ENCODE peak calls at places on chromosomes 2 and 18, in five cellular contexts. One of them, this sample, is unnamed.

GRCh38 chr2:240974771-240975572 is 23.4 kb upstream of the SNED1 start:
- DNase-seq in B cell: no peak
- DNase-seq in cardiac muscle cell: no peak
- DNase-seq in transverse colon: no peak
- DNase-seq in right atrium auricular region: no peak
- DNase-seq in this sample: no peak

GRCh38 chr2:109411648-109412325 is 202.0 kb downstream of the SEPTIN10 start:
- DNase-seq in cardiac muscle cell: no peak
- DNase-seq in transverse colon: no peak
- DNase-seq in B cell: no peak
- DNase-seq in right atrium auricular region: no peak
- DNase-seq in this sample: no peak

GRCh38 chr2:158518083-158518482 is 61.3 kb downstream of the PKP4 start:
- DNase-seq in transverse colon: no peak
- DNase-seq in B cell: no peak
- DNase-seq in cardiac muscle cell: no peak
- DNase-seq in right atrium auricular region: no peak
- DNase-seq in this sample: no peak

GRCh38 chr2:43745457-43745856 is 28.4 kb upstream of the DYNC2LI1 start:
- DNase-seq in transverse colon: no peak
- DNase-seq in right atrium auricular region: no peak
- DNase-seq in B cell: no peak
- DNase-seq in cardiac muscle cell: no peak
- DNase-seq in this sample: no peak

GRCh38 chr18:30094556-30094955 is 948.0 kb downstream of the DSC3 start:
- DNase-seq in transverse colon: no peak
- DNase-seq in B cell: no peak
- DNase-seq in right atrium auricular region: no peak
- DNase-seq in cardiac muscle cell: no peak
- DNase-seq in this sample: no peak

GRCh38 chr18:10995576-10995975 is 153.8 kb downstream of the PIEZO2 start:
- DNase-seq in B cell: no peak
- DNase-seq in right atrium auricular region: no peak
- DNase-seq in transverse colon: no peak
- DNase-seq in cardiac muscle cell: no peak
- DNase-seq in this sample: no peak

GRCh38 chr18:3153107-3153704 is 66.6 kb downstream of the MYOM1 start:
- DNase-seq in B cell: no peak
- DNase-seq in transverse colon: no peak
- DNase-seq in right atrium auricular region: no peak
- DNase-seq in cardiac muscle cell: no peak
- DNase-seq in this sample: no peak

GRCh38 chr2:128026422-128027277 is 1.2 kb downstream of the SAP130 start:
- DNase-seq in right atrium auricular region: no peak
- DNase-seq in B cell: no peak
- DNase-seq in cardiac muscle cell: peak
- DNase-seq in transverse colon: no peak
- DNase-seq in this sample: no peak

GRCh38 chr2:179233037-179233436 is 31.6 kb downstream of the SESTD1 start:
- DNase-seq in right atrium auricular region: no peak
- DNase-seq in transverse colon: no peak
- DNase-seq in cardiac muscle cell: no peak
- DNase-seq in B cell: no peak
- DNase-seq in this sample: no peak

GRCh38 chr2:15892575-15892974 is 47.8 kb upstream of the MYCN start:
- DNase-seq in right atrium auricular region: no peak
- DNase-seq in transverse colon: no peak
- DNase-seq in B cell: no peak
- DNase-seq in cardiac muscle cell: no peak
- DNase-seq in this sample: no peak

GRCh38 chr2:120223034-120223912 is at the start of gene TMEM185B:
- DNase-seq in transverse colon: peak
- DNase-seq in right atrium auricular region: peak
- DNase-seq in B cell: peak
- DNase-seq in cardiac muscle cell: peak
- DNase-seq in this sample: peak

GRCh38 chr2:147094077-147094476 is 750.8 kb upstream of the ACVR2A start:
- DNase-seq in transverse colon: no peak
- DNase-seq in B cell: no peak
- DNase-seq in right atrium auricular region: no peak
- DNase-seq in cardiac muscle cell: no peak
- DNase-seq in this sample: no peak

GRCh38 chr2:710867-711266 is 33.7 kb upstream of the TMEM18 start:
- DNase-seq in B cell: no peak
- DNase-seq in right atrium auricular region: no peak
- DNase-seq in transverse colon: no peak
- DNase-seq in cardiac muscle cell: no peak
- DNase-seq in this sample: no peak

GRCh38 chr2:75729861-75730260 is 19.1 kb upstream of the GCFC2 start:
- DNase-seq in transverse colon: no peak
- DNase-seq in right atrium auricular region: no peak
- DNase-seq in cardiac muscle cell: peak
- DNase-seq in B cell: no peak
- DNase-seq in this sample: no peak

GRCh38 chr18:14905350-14905749 is 157.4 kb downstream of the ANKRD30B start:
- DNase-seq in B cell: no peak
- DNase-seq in cardiac muscle cell: no peak
- DNase-seq in transverse colon: no peak
- DNase-seq in right atrium auricular region: no peak
- DNase-seq in this sample: no peak

GRCh38 chr2:179265082-179265575 is 497 bp upstream of the SESTD1 start:
- DNase-seq in right atrium auricular region: no peak
- DNase-seq in cardiac muscle cell: no peak
- DNase-seq in transverse colon: no peak
- DNase-seq in B cell: no peak
- DNase-seq in this sample: no peak

GRCh38 chr2:25749676-25750075 is 76.3 kb upstream of the DTNB start:
- DNase-seq in cardiac muscle cell: no peak
- DNase-seq in right atrium auricular region: no peak
- DNase-seq in B cell: no peak
- DNase-seq in transverse colon: no peak
- DNase-seq in this sample: no peak

GRCh38 chr2:189407161-189407943 is 33.9 kb upstream of the WDR75 start:
- DNase-seq in transverse colon: no peak
- DNase-seq in cardiac muscle cell: no peak
- DNase-seq in B cell: no peak
- DNase-seq in right atrium auricular region: no peak
- DNase-seq in this sample: no peak

GRCh38 chr18:78675231-78675630 is 304.4 kb upstream of the SALL3 start:
- DNase-seq in cardiac muscle cell: no peak
- DNase-seq in transverse colon: no peak
- DNase-seq in right atrium auricular region: no peak
- DNase-seq in B cell: no peak
- DNase-seq in this sample: no peak

GRCh38 chr2:180966378-180966777 is 14.0 kb upstream of the UBE2E3 start:
- DNase-seq in cardiac muscle cell: no peak
- DNase-seq in B cell: no peak
- DNase-seq in transverse colon: no peak
- DNase-seq in right atrium auricular region: no peak
- DNase-seq in this sample: no peak

GRCh38 chr18:77065221-77065981 is 67.2 kb downstream of the MBP start:
- DNase-seq in right atrium auricular region: peak
- DNase-seq in transverse colon: no peak
- DNase-seq in cardiac muscle cell: no peak
- DNase-seq in B cell: no peak
- DNase-seq in this sample: no peak

GRCh38 chr2:20584637-20585321 is 66.1 kb downstream of the HS1BP3 start:
- DNase-seq in cardiac muscle cell: peak
- DNase-seq in right atrium auricular region: no peak
- DNase-seq in B cell: no peak
- DNase-seq in transverse colon: peak
- DNase-seq in this sample: no peak

GRCh38 chr2:12169060-12169406 is 422.6 kb downstream of the LPIN1 start:
- DNase-seq in right atrium auricular region: no peak
- DNase-seq in transverse colon: no peak
- DNase-seq in B cell: no peak
- DNase-seq in cardiac muscle cell: peak
- DNase-seq in this sample: no peak

GRCh38 chr2:191869178-191869577 is 22.3 kb upstream of the CAVIN2 start:
- DNase-seq in transverse colon: peak
- DNase-seq in right atrium auricular region: no peak
- DNase-seq in B cell: no peak
- DNase-seq in cardiac muscle cell: peak
- DNase-seq in this sample: no peak

DNA sequence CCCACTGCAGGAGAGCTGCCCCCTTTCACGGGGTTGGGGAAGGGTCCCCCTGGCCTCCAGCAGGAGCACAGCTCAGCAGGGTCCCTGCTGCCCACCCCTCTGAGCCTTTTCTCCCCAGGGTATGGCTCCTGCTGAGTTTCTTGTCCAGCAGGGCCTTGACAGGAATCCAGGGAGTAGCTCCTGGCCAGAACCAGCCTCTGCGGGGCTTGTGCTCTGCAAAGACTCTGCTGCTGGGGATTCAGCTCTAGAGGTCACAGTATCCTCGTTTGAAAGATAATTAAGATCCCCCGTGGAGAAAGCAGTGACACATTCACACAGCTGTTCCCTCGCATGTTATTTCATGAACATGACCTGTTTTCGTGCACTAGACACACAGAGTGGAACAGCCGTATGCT is 21.2 kb downstream of the FOSL2 start:
- DNase-seq in right atrium auricular region: no peak
- DNase-seq in B cell: no peak
- DNase-seq in cardiac muscle cell: no peak
- DNase-seq in transverse colon: no peak
- DNase-seq in this sample: no peak
- TF ChIP-seq CTCF in right atrium auricular region: no peak
- TF ChIP-seq CTCF in B cell: no peak
- TF ChIP-seq CTCF in cardiac muscle cell: no peak
- TF ChIP-seq CTCF in transverse colon: no peak
- TF ChIP-seq CTCF in this sample: no peak

DNA sequence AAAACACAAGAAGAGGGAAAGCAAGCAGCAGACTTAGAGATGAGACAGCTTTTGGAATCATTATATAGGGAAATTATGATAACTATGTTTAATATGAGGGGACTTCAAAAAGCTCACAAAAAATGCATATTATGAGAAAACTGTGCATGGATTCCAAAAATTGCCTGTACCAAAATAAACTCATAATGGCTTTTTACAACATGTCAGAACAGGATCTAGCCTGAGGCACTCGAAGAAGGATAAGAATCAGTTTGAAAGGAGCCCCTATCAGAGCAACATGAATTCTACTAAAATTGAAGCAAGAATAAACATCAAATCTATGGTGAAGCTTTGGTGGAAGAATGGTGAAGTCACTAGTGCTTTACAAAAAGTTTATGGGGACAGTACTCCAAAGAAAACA is 187.4 kb downstream of the RDH14 start:
- DNase-seq in right atrium auricular region: no peak
- DNase-seq in cardiac muscle cell: no peak
- DNase-seq in transverse colon: no peak
- DNase-seq in B cell: no peak
- DNase-seq in this sample: no peak
- TF ChIP-seq CTCF in right atrium auricular region: no peak
- TF ChIP-seq CTCF in cardiac muscle cell: no peak
- TF ChIP-seq CTCF in transverse colon: no peak
- TF ChIP-seq CTCF in B cell: no peak
- TF ChIP-seq CTCF in this sample: no peak

GRCh38 chr18:21448301-21448700 is 152.2 kb downstream of the ESCO1 start:
- DNase-seq in cardiac muscle cell: no peak
- DNase-seq in transverse colon: no peak
- DNase-seq in right atrium auricular region: no peak
- DNase-seq in B cell: no peak
- DNase-seq in this sample: no peak

GRCh38 chr18:21443776-21444464 is 156.6 kb downstream of the ESCO1 start:
- DNase-seq in cardiac muscle cell: no peak
- DNase-seq in transverse colon: no peak
- DNase-seq in B cell: no peak
- DNase-seq in right atrium auricular region: no peak
- DNase-seq in this sample: no peak

GRCh38 chr18:21449367-21450250 is 150.9 kb downstream of the ESCO1 start:
- DNase-seq in transverse colon: no peak
- DNase-seq in B cell: no peak
- DNase-seq in right atrium auricular region: no peak
- DNase-seq in cardiac muscle cell: no peak
- DNase-seq in this sample: no peak

GRCh38 chr18:21441670-21442069 is 158.8 kb downstream of the ESCO1 start:
- DNase-seq in transverse colon: no peak
- DNase-seq in B cell: no peak
- DNase-seq in right atrium auricular region: no peak
- DNase-seq in cardiac muscle cell: no peak
- DNase-seq in this sample: no peak

GRCh38 chr18:21444465-21445023 is 156.0 kb downstream of the ESCO1 start:
- DNase-seq in cardiac muscle cell: peak
- DNase-seq in right atrium auricular region: no peak
- DNase-seq in transverse colon: peak
- DNase-seq in B cell: no peak
- DNase-seq in this sample: peak
- TF ChIP-seq CTCF in cardiac muscle cell: peak
- TF ChIP-seq CTCF in right atrium auricular region: peak
- TF ChIP-seq CTCF in transverse colon: peak
- TF ChIP-seq CTCF in B cell: no peak
- TF ChIP-seq CTCF in this sample: peak

GRCh38 chr18:58668897-58669296 is 2.4 kb upstream of the MALT1 start:
- DNase-seq in cardiac muscle cell: no peak
- DNase-seq in right atrium auricular region: no peak
- DNase-seq in transverse colon: no peak
- DNase-seq in B cell: no peak
- DNase-seq in this sample: no peak

GRCh38 chr18:58670561-58671121 is 624 bp upstream of the MALT1 start:
- DNase-seq in right atrium auricular region: no peak
- DNase-seq in cardiac muscle cell: no peak
- DNase-seq in transverse colon: no peak
- DNase-seq in B cell: no peak
- DNase-seq in this sample: no peak

GRCh38 chr18:58669731-58670379 is 1.4 kb upstream of the MALT1 start:
- DNase-seq in right atrium auricular region: no peak
- DNase-seq in B cell: no peak
- DNase-seq in transverse colon: no peak
- DNase-seq in cardiac muscle cell: no peak
- DNase-seq in this sample: no peak

GRCh38 chr18:58671941-58672565 is 788 bp downstream of the MALT1 start:
- DNase-seq in B cell: no peak
- DNase-seq in transverse colon: peak
- DNase-seq in cardiac muscle cell: no peak
- DNase-seq in right atrium auricular region: no peak
- DNase-seq in this sample: no peak

DNA sequence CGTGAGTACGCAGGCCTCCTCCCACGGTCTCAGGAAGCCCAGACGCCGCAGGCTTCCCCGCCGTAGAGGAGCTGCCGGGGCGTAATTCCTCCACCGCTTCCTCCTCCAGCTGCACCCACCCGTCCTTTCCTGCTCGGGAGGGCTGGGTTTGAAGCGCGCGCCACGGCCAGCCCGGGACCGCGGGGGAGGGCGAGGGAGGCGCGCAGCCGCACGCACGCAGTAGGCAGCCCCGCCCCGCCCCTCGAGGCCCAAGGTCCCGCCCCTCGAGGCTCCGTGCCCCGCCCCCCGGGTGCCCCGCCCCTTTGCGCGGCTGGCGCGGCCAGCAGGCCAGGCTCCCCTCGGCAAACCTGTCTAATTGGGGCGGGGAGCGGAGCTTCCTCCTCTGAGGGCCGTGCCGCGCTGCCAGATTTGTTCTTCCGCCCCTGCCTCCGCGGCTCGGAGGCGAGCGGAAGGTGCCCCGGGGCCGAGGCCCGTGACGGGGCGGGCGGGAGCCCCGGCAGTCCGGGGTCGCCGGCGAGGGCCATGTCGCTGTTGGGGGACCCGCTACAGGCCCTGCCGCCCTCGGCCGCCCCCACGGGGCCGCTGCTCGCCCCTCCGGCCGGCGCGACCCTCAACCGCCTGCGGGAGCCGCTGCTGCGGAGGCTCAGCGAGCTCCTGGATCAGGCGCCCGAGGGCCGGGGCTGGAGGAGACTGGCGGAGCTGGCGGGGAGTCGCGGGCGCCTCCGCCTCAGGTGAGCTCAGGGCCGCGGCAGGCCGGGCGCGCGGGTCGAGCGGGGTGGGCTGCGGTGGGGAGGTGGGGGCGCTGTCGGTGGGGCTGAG is at the start of gene MALT1:
- DNase-seq in right atrium auricular region: peak
- DNase-seq in transverse colon: peak
- DNase-seq in B cell: peak
- DNase-seq in cardiac muscle cell: peak
- DNase-seq in this sample: peak
- TF ChIP-seq CTCF in right atrium auricular region: peak
- TF ChIP-seq CTCF in transverse colon: no peak
- TF ChIP-seq CTCF in B cell: no peak
- TF ChIP-seq CTCF in cardiac muscle cell: no peak
- TF ChIP-seq CTCF in this sample: peak

This sample was measured in GM10248.